ENCODE peak calls at places on chromosomes 5 and 9, in four cellular contexts. T is prostate gland, F is IMR-90, Y is transverse colon. G is an unnamed sample.
A peak's percentile ranks its signal among the peaks of the same experiment; 100 is the strongest.

GRCh38 chr5:151808451-151809169 is 36.9 kb downstream of the G3BP1 start:
- DNase-seq in Y (no peak), F (no peak), T (no peak), G (no peak)

GRCh38 chr9:79660615-79661014 is 88.8 kb downstream of the TLE4 start:
- DNase-seq in Y (no peak), F (no peak), T (no peak), G (no peak)

GRCh38 chr5:143933434-143933833 is 121.5 kb downstream of the HMHB1 start:
- DNase-seq in Y (no peak), T (no peak), F (no peak), G (no peak)

GRCh38 chr9:137299938-137300337 is 2.1 kb downstream of the NRARP start:
- DNase-seq in F (no peak), Y (peak; percentile 47), T (no peak), G (no peak)

GRCh38 chr5:83149671-83150070 is 72.3 kb downstream of the XRCC4 start:
- DNase-seq in T (no peak), F (peak; percentile 76), Y (no peak), G (no peak)

GRCh38 chr9:99660191-99660636 is 161.5 kb upstream of the NR4A3 start:
- DNase-seq in T (no peak), F (no peak), Y (no peak), G (no peak)

GRCh38 chr9:2568689-2569088 is 52.9 kb upstream of the VLDLR start:
- DNase-seq in F (no peak), T (no peak), Y (no peak), G (no peak)

GRCh38 chr9:120397453-120397852 is 182.5 kb downstream of the CDK5RAP2 start:
- DNase-seq in T (no peak), F (no peak), Y (no peak), G (no peak)

GRCh38 chr9:694499-695154 is 146.9 kb upstream of the DMRT1 start:
- DNase-seq in T (no peak), F (peak; percentile 93), Y (no peak), G (no peak)

GRCh38 chr9:15070716-15071115 is 160.5 kb upstream of the FREM1 start:
- DNase-seq in T (no peak), Y (no peak), F (no peak), G (no peak)

GRCh38 chr9:77521091-77521490 is 127.0 kb downstream of the GNA14 start:
- DNase-seq in F (no peak), Y (no peak), T (no peak), G (no peak)

GRCh38 chr5:153884266-153884957 is 154.3 kb downstream of the FAM114A2 start:
- DNase-seq in Y (no peak), F (peak; percentile 15), T (no peak), G (no peak)

GRCh38 chr5:7435503-7435902 is 39.6 kb downstream of the ADCY2 start:
- DNase-seq in T (no peak), F (no peak), Y (no peak), G (no peak)

GRCh38 chr9:27125936-27126335 is 16.9 kb downstream of the TEK start:
- DNase-seq in Y (no peak), T (no peak), F (peak; percentile 85), G (no peak)

GRCh38 chr5:139658928-139659667 is 10.9 kb downstream of the CXXC5 start:
- DNase-seq in Y (no peak), F (peak; percentile 77), T (no peak), G (no peak)

GRCh38 chr5:31211098-31211497 is 17.6 kb downstream of the CDH6 start:
- DNase-seq in Y (no peak), T (no peak), F (no peak), G (no peak)

GRCh38 chr9:77453857-77454647 is 194.1 kb downstream of the GNA14 start:
- DNase-seq in F (no peak), Y (no peak), T (no peak), G (no peak)

GRCh38 chr5:28403846-28404245 is 1365.5 kb upstream of the CDH9 start:
- DNase-seq in F (no peak), Y (no peak), T (no peak), G (no peak)

GRCh38 chr5:124544366-124545055 is 201.9 kb downstream of the ZNF608 start:
- DNase-seq in F (peak; percentile 43), T (no peak), Y (no peak), G (no peak)

GRCh38 chr9:13665418-13666066 is 386.1 kb upstream of the MPDZ start:
- DNase-seq in F (peak; percentile 24), Y (no peak), T (no peak), G (no peak)

GRCh38 chr5:155898284-155898683 is 428.7 kb upstream of the SGCD start:
- DNase-seq in F (no peak), T (no peak), Y (no peak), G (no peak)

GRCh38 chr5:142671276-142671675 is 14.6 kb downstream of the FGF1 start:
- DNase-seq in F (peak; percentile 26), Y (no peak), T (no peak), G (no peak)

G was measured in type B pancreatic cell.